ENCODE peak calls at places on chromosomes 3 and 15, in ten cellular contexts. One of them, this sample, is unnamed.

GRCh38 chr15:50256188-50257041 is 9.1 kb downstream of the HDC start:
- DNase-seq in thyroid gland: no peak
- DNase-seq in glomerular endothelial cell: no peak
- DNase-seq in right cardiac atrium: no peak
- DNase-seq in CD4-positive, CD25-positive, alpha-beta regulatory T cell: no peak
- DNase-seq in CMK: no peak
- DNase-seq in naive B cell: no peak
- DNase-seq in M059J: peak
- DNase-seq in NCI-H774: no peak
- DNase-seq in kidney tubule cell: no peak
- DNase-seq in this sample: peak

GRCh38 chr3:181103605-181104004 is 114.1 kb upstream of the DNAJC19 start:
- DNase-seq in thyroid gland: no peak
- DNase-seq in glomerular endothelial cell: no peak
- DNase-seq in right cardiac atrium: no peak
- DNase-seq in CD4-positive, CD25-positive, alpha-beta regulatory T cell: no peak
- DNase-seq in CMK: peak
- DNase-seq in naive B cell: no peak
- DNase-seq in M059J: peak
- DNase-seq in NCI-H774: peak
- DNase-seq in kidney tubule cell: peak
- DNase-seq in this sample: peak

GRCh38 chr3:178849220-178849910 is 222.2 kb downstream of the ZMAT3 start:
- DNase-seq in thyroid gland: no peak
- DNase-seq in glomerular endothelial cell: no peak
- DNase-seq in right cardiac atrium: no peak
- DNase-seq in CD4-positive, CD25-positive, alpha-beta regulatory T cell: no peak
- DNase-seq in CMK: no peak
- DNase-seq in naive B cell: no peak
- DNase-seq in M059J: peak
- DNase-seq in NCI-H774: peak
- DNase-seq in kidney tubule cell: no peak
- DNase-seq in this sample: no peak

GRCh38 chr15:72927451-72927850 is 124.8 kb upstream of the NEO1 start:
- DNase-seq in thyroid gland: no peak
- DNase-seq in glomerular endothelial cell: no peak
- DNase-seq in right cardiac atrium: no peak
- DNase-seq in CD4-positive, CD25-positive, alpha-beta regulatory T cell: no peak
- DNase-seq in CMK: no peak
- DNase-seq in naive B cell: no peak
- DNase-seq in M059J: no peak
- DNase-seq in NCI-H774: no peak
- DNase-seq in kidney tubule cell: no peak
- DNase-seq in this sample: no peak

GRCh38 chr3:144879701-144880100 is 908.1 kb downstream of the DIPK2A start:
- DNase-seq in thyroid gland: no peak
- DNase-seq in glomerular endothelial cell: no peak
- DNase-seq in right cardiac atrium: no peak
- DNase-seq in CD4-positive, CD25-positive, alpha-beta regulatory T cell: no peak
- DNase-seq in CMK: no peak
- DNase-seq in naive B cell: no peak
- DNase-seq in M059J: no peak
- DNase-seq in NCI-H774: no peak
- DNase-seq in kidney tubule cell: no peak
- DNase-seq in this sample: no peak

GRCh38 chr3:196207833-196208607 is 3.2 kb downstream of the ZDHHC19 start:
- DNase-seq in thyroid gland: no peak
- DNase-seq in glomerular endothelial cell: no peak
- DNase-seq in right cardiac atrium: peak
- DNase-seq in CD4-positive, CD25-positive, alpha-beta regulatory T cell: peak
- DNase-seq in CMK: no peak
- DNase-seq in naive B cell: peak
- DNase-seq in M059J: no peak
- DNase-seq in NCI-H774: peak
- DNase-seq in kidney tubule cell: no peak
- DNase-seq in this sample: peak

GRCh38 chr15:85582719-85583089 is 202.3 kb downstream of the AKAP13 start:
- DNase-seq in thyroid gland: peak
- DNase-seq in glomerular endothelial cell: no peak
- DNase-seq in right cardiac atrium: peak
- DNase-seq in CD4-positive, CD25-positive, alpha-beta regulatory T cell: peak
- DNase-seq in CMK: peak
- DNase-seq in naive B cell: peak
- DNase-seq in M059J: no peak
- DNase-seq in NCI-H774: no peak
- DNase-seq in kidney tubule cell: no peak
- DNase-seq in this sample: peak

GRCh38 chr15:58564967-58565366 is 133.2 kb downstream of the LIPC start:
- DNase-seq in thyroid gland: no peak
- DNase-seq in glomerular endothelial cell: no peak
- DNase-seq in right cardiac atrium: no peak
- DNase-seq in CD4-positive, CD25-positive, alpha-beta regulatory T cell: no peak
- DNase-seq in CMK: no peak
- DNase-seq in naive B cell: no peak
- DNase-seq in M059J: no peak
- DNase-seq in NCI-H774: no peak
- DNase-seq in kidney tubule cell: no peak
- DNase-seq in this sample: no peak

GRCh38 chr15:85778107-85778776 is 16.5 kb downstream of the KLHL25 start:
- DNase-seq in thyroid gland: no peak
- DNase-seq in glomerular endothelial cell: no peak
- DNase-seq in right cardiac atrium: no peak
- DNase-seq in CD4-positive, CD25-positive, alpha-beta regulatory T cell: no peak
- DNase-seq in CMK: no peak
- DNase-seq in naive B cell: no peak
- DNase-seq in M059J: no peak
- DNase-seq in NCI-H774: no peak
- DNase-seq in kidney tubule cell: no peak
- DNase-seq in this sample: no peak

GRCh38 chr3:48845170-48845569 is 2.5 kb downstream of the PRKAR2A start:
- DNase-seq in thyroid gland: no peak
- DNase-seq in glomerular endothelial cell: no peak
- DNase-seq in right cardiac atrium: no peak
- DNase-seq in CD4-positive, CD25-positive, alpha-beta regulatory T cell: no peak
- DNase-seq in CMK: no peak
- DNase-seq in naive B cell: no peak
- DNase-seq in M059J: peak
- DNase-seq in NCI-H774: no peak
- DNase-seq in kidney tubule cell: peak
- DNase-seq in this sample: no peak

GRCh38 chr3:54960066-54960465 is 32.2 kb upstream of the LRTM1 start:
- DNase-seq in thyroid gland: no peak
- DNase-seq in glomerular endothelial cell: no peak
- DNase-seq in right cardiac atrium: no peak
- DNase-seq in CD4-positive, CD25-positive, alpha-beta regulatory T cell: no peak
- DNase-seq in CMK: no peak
- DNase-seq in naive B cell: no peak
- DNase-seq in M059J: no peak
- DNase-seq in NCI-H774: no peak
- DNase-seq in kidney tubule cell: no peak
- DNase-seq in this sample: no peak

GRCh38 chr3:169104972-169105371 is 558.5 kb downstream of the MECOM start:
- DNase-seq in thyroid gland: no peak
- DNase-seq in glomerular endothelial cell: no peak
- DNase-seq in right cardiac atrium: no peak
- DNase-seq in CD4-positive, CD25-positive, alpha-beta regulatory T cell: no peak
- DNase-seq in CMK: no peak
- DNase-seq in naive B cell: no peak
- DNase-seq in M059J: peak
- DNase-seq in NCI-H774: no peak
- DNase-seq in kidney tubule cell: peak
- DNase-seq in this sample: no peak

This sample was measured in erythroblast.